ENCODE peak calls at places on chromosomes 16 and 17, in seven cellular contexts. Q, R, B, T, Y, C and W are unnamed samples.

GRCh38 chr16:85927326-85927725 is 28.4 kb downstream of the IRF8 start:
- DNase-seq in T (no peak), C (no peak), Q (no peak), Y (no peak), R (no peak), B (no peak), W (no peak)

GRCh38 chr17:42251115-42251514 is 25.1 kb downstream of the STAT5B start:
- DNase-seq in B (no peak), R (no peak), Q (no peak), C (peak), T (no peak), Y (no peak), W (peak)

GRCh38 chr16:23711785-23712184 is 1.2 kb downstream of the ERN2 start:
- DNase-seq in B (no peak), R (no peak), Q (no peak), Y (no peak), C (no peak), T (no peak), W (no peak)

GRCh38 chr16:75804368-75804767 is 78.1 kb upstream of the CPHXL start:
- DNase-seq in R (no peak), T (no peak), Q (no peak), B (no peak), C (no peak), Y (no peak), W (no peak)

GRCh38 chr17:38706625-38707298 is 1.7 kb downstream of the MLLT6 start:
- DNase-seq in Q (no peak), Y (peak), R (peak), C (no peak), T (peak), B (no peak), W (peak)

GRCh38 chr17:10295728-10296343 is 77.0 kb downstream of the MYH13 start:
- DNase-seq in B (peak), R (peak), C (peak), Y (peak), Q (peak), T (peak), W (peak)

GRCh38 chr17:42287305-42288077 is 807 bp upstream of the STAT5A start:
- DNase-seq in Y (peak), C (peak), B (peak), Q (no peak), R (peak), T (no peak), W (peak)

GRCh38 chr16:66539628-66540469 is 10.1 kb downstream of the TK2 start:
- DNase-seq in C (no peak), Y (no peak), R (no peak), T (no peak), B (no peak), Q (no peak), W (no peak)